ENCODE peak calls at places on chromosome 13, in four cellular contexts. G is stomach, N is heart left ventricle, V is Peyer's patch. K is an unnamed sample.

GRCh38 chr13:114257014-114257413 is 22.3 kb downstream of the CDC16 start:
- DNase-seq in V (no peak), N (no peak), G (no peak), K (no peak)

GRCh38 chr13:32031815-32032345 is 306 bp downstream of the FRY start:
- DNase-seq in V (no peak), G (no peak), N (no peak), K (no peak)

GRCh38 chr13:109140777-109141354 is 511.5 kb downstream of the MYO16 start:
- DNase-seq in V (no peak), G (no peak), N (no peak), K (no peak)

GRCh38 chr13:111658150-111659100 is 338.0 kb downstream of the TEX29 start:
- DNase-seq in G (no peak), V (no peak), N (no peak), K (no peak)

GRCh38 chr13:88622362-88622973 is 951.3 kb downstream of the SLITRK5 start:
- DNase-seq in N (no peak), V (no peak), G (no peak), K (no peak)

GRCh38 chr13:73722120-73722519 is 412.1 kb downstream of the KLF12 start:
- DNase-seq in N (no peak), G (no peak), V (no peak), K (no peak)

GRCh38 chr13:69809152-69809551 is 298.5 kb upstream of the ATXN8OS start:
- DNase-seq in V (no peak), G (no peak), N (no peak), K (no peak)

GRCh38 chr13:84684048-84684662 is 801.9 kb upstream of the SLITRK1 start:
- DNase-seq in G (peak), V (no peak), N (peak), K (no peak)

GRCh38 chr13:77820431-77821149 is 98.0 kb downstream of the EDNRB start:
- DNase-seq in V (no peak), G (no peak), N (no peak), K (no peak)

GRCh38 chr13:113211774-113212173 is 2.4 kb downstream of the CUL4A start:
- DNase-seq in N (no peak), V (no peak), G (no peak), K (no peak)

GRCh38 chr13:57633141-57633949 is 1.8 kb downstream of the PCDH17 start:
- DNase-seq in G (peak), N (peak), V (no peak), K (peak)

GRCh38 chr13:113410472-113411201 is 42.7 kb downstream of the ADPRHL1 start:
- DNase-seq in N (peak), V (no peak), G (no peak), K (no peak)

GRCh38 chr13:46386426-46386995 is 541 bp downstream of the RUBCNL start:
- DNase-seq in N (no peak), G (no peak), V (no peak), K (peak)

GRCh38 chr13:90447735-90448103 is 899.8 kb upstream of the MIR17HG start:
- DNase-seq in V (no peak), G (no peak), N (no peak), K (no peak)

GRCh38 chr13:111906816-111907215 is 160.1 kb upstream of the SOX1 start:
- DNase-seq in G (no peak), V (no peak), N (no peak), K (peak)

GRCh38 chr13:24648271-24648670 is 31.9 kb upstream of the ATP12A start:
- DNase-seq in V (no peak), G (no peak), N (no peak), K (no peak)

GRCh38 chr13:63139277-63139676 is 1723.6 kb upstream of the PCDH20 start:
- DNase-seq in G (no peak), V (no peak), N (no peak), K (no peak)

GRCh38 chr13:40389081-40389641 is 277.3 kb downstream of the FOXO1 start:
- DNase-seq in N (no peak), G (no peak), V (peak), K (no peak)

GRCh38 chr13:113742000-113742441 is 17.0 kb upstream of the TMEM255B start:
- DNase-seq in V (no peak), N (no peak), G (peak), K (no peak)

GRCh38 chr13:46951516-46951915 is 54.7 kb upstream of the HTR2A start:
- DNase-seq in G (no peak), N (no peak), V (no peak), K (no peak)

GRCh38 chr13:97742084-97742483 is 211.4 kb upstream of the IPO5 start:
- DNase-seq in G (no peak), V (no peak), N (no peak), K (no peak)

GRCh38 chr13:105414639-105415038 is 1120.8 kb downstream of the EFNB2 start:
- DNase-seq in V (no peak), N (no peak), G (no peak), K (no peak)

GRCh38 chr13:48562296-48563066 is 29.6 kb upstream of the RCBTB2 start:
- DNase-seq in V (peak), G (no peak), N (no peak), K (peak)

GRCh38 chr13:30569901-30570576 is 47.7 kb upstream of the USPL1 start:
- DNase-seq in G (peak), V (no peak), N (peak), K (no peak)

GRCh38 chr13:75372517-75372916 is 109.5 kb downstream of the TBC1D4 start:
- DNase-seq in G (no peak), N (peak), V (no peak), K (no peak)

GRCh38 chr13:24272452-24273161 is 36.8 kb upstream of the C1QTNF9 start:
- DNase-seq in V (no peak), N (no peak), G (no peak), K (peak)

GRCh38 chr13:95676775-95677563 is at the start of gene DNAJC3:
- DNase-seq in N (peak), V (peak), G (peak), K (peak)
- H3K4me3 ChIP-seq in N (peak), V (peak), G (peak), K (peak)

GRCh38 chr13:35468195-35468594 is 8.3 kb downstream of the MAB21L1 start:
- DNase-seq in G (no peak), N (no peak), V (no peak), K (no peak)

GRCh38 chr13:35469781-35470380 is 6.6 kb downstream of the MAB21L1 start:
- DNase-seq in G (no peak), V (no peak), N (no peak), K (no peak)

GRCh38 chr13:35471466-35472307 is 4.8 kb downstream of the MAB21L1 start:
- DNase-seq in G (no peak), N (no peak), V (no peak), K (no peak)

GRCh38 chr13:35472308-35473008 is 4.0 kb downstream of the MAB21L1 start:
- DNase-seq in V (no peak), G (no peak), N (no peak), K (no peak)

DNA sequence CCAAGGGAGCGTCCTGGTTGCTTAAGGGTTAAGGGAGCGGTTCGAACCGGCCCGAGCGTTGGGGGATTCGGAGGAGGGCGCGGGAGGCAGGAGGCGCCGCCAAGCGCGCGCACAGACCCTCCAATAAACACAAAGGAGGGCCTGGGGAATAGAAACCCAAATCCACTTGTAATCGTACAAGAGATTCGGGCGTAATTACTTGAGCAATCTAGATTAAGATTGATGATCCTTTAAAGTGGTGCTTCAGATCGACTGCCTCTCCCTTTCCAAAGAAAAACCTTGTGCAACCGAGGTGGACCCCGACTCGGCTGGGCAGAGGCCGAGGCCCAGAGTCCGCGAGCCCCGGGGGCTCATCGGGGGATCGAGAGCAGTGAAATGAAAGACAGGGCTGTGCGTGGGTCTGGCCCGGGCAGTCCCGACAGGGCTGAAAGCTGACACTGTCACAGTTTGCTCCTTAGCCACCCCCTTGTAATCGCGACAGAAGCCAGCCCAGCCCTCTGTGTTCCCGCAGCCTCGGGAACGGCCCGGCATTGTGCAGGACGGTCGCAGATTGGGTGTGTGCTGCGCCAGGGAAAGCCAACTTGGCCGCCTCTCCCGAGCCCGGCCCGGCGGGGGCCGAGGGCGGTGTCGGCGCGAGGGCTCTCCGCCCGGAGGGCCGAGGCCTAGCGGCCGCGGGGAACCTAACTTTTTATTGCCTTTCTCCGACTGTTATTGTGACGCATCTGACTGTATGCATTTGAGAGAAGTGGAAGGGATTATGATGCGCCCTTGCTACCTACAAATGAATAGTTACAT is 5.6 kb downstream of the MAB21L1 start:
- DNase-seq in N (peak), V (no peak), G (no peak), K (no peak)
- H3K27ac ChIP-seq in N (peak), V (no peak), G (peak), K (no peak)

GRCh38 chr13:27423333-27423732 is 1.1 kb upstream of the GTF3A start:
- DNase-seq in G (no peak), N (no peak), V (no peak), K (no peak)

GRCh38 chr13:27427663-27428062 is 3.2 kb downstream of the GTF3A start:
- DNase-seq in N (no peak), V (no peak), G (no peak), K (peak)

GRCh38 chr13:27425918-27426630 is 1.7 kb downstream of the GTF3A start:
- DNase-seq in V (peak), N (peak), G (peak), K (no peak)

GRCh38 chr13:27425151-27425917 is 915 bp downstream of the GTF3A start:
- DNase-seq in N (no peak), V (no peak), G (no peak), K (no peak)

DNA sequence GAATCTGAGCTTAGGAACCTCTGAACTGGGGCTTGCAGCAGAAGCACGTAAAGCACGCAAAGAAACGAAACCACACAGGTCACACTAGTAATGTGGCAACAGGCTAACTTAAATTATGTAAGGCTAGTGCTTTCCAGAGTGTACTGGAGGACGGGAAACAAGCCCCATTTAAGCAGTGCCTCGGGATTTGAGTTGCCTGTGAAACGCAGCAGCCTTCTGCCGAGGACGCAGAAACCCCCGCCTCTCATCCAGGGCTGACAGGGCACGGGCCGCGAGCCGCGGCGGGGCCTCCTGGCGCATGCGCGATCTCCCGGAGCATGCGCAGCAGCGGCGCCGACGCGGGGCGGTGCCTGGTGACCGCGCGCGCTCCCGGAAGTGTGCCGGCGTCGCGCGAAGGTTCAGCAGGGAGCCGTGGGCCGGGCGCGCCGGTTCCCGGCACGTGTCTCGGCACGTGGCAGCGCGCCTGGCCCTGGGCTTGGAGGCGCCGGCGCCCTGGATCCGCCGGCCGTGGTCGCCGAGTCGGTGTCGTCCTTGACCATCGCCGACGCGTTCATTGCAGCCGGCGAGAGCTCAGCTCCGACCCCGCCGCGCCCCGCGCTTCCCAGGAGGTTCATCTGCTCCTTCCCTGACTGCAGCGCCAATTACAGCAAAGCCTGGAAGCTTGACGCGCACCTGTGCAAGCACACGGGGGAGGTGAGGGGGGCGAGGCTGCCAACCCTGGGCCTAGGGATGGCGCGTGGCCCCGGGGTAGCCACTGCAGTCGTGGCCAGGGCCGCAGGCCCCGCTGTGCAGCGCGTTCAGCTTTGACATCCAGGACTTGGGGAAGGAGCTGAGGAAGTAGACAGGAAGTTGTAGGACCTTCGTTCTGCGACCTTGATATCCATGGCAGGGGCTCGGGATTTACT is at the start of gene GTF3A:
- DNase-seq in G (peak), V (peak), N (peak), K (peak)
- TF ChIP-seq POLR2A in G (no peak), V (peak), N (no peak), K (peak)

DNA sequence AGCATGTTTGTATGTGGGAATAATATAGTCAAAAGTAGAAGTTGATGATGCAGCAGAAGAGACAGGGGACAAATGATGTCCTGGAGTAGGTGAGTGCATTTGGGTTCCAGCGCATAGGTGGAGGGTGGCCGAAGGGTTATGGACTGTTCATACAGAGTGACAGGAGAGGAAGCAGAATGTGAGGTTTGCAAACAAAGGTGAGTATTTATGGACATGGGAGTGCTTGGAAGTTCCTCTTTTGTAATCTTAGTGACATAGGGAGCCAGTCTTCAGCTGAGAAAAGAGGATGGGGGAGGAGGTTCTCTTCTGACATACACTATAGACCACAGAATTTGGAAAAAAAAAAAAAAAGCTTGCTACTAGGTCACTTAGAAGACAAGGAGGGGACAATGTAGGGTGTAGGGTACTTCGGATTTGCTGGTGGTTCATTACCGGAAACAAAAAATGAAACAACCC is 331.6 kb downstream of the DLEU7 start:
- DNase-seq in G (no peak), V (no peak), N (no peak), K (no peak)
- H3K4me3 ChIP-seq in G (peak), V (peak), N (no peak), K (peak)

GRCh38 chr13:27428160-27428559 is 3.7 kb downstream of the GTF3A start:
- DNase-seq in N (no peak), G (no peak), V (no peak), K (no peak)
- H3K27ac ChIP-seq in N (no peak), G (no peak), V (no peak), K (peak)

DNA sequence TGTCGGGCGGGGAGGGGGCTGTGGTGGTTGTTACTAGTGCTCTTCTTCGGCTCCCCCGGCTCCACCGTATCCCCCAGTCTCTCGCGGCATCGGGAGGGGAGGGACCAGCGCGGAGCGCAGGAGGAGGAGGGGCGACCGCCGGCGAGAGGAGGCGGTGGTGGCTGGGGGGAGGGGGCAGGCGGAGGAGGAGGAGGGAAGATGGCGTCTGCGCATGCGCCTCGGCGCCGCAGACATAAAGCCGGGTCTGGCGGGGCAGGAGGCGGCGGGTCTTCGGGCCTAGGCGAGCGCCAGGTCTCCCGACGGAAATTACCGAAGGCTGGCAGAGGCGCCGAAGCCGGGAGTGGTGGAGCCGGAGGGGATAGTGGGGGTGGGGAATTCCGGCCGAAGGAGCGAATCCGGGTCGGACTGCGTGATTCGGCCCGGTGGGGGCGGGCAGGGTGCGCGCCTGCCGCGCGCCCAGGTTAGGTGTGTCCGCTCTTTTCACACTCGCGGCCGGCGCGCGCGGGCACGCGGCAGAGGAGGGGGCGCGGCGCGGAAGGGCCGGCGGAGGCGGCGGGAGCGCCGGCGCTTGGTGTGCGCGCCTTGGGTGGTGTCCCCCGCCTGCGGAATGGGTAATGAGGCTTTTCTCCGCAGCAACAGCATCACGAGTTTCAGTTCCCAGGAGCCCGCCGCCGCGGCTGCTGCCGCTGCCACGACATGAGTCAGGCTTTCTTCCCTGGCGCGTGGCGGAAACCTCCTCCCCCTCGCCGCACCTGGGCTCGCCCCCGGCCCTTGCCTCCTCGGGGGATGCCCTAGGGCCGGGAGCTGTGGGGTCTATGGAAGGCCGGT is 1.3 kb upstream of the TSC22D1 start:
- DNase-seq in G (peak), N (peak), V (peak), K (peak)
- TF ChIP-seq POLR2A in G (no peak), N (no peak), V (peak), K (no peak)

DNA sequence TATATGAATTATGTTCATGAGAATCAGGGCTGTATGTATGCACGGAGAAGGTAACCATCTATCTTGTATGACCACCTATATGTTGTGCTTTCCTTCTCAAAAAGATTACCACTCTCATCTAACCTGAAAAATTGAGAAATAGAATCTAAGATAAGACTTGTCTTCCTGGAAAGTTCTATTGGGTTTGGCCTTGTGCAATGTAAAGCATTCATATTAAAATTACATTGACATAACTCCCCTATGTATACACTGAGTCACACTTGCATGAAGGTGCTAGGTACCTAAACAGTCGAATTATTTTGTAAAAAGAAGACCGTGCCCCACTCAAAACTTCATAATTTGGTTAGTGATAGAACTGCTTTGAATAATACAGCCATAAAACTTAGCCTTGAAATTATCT is 54.5 kb upstream of the RFXAP start:
- DNase-seq in V (no peak), N (no peak), G (no peak), K (no peak)
- H3K4me3 ChIP-seq in V (no peak), N (no peak), G (no peak), K (no peak)

GRCh38 chr13:110317093-110317492 is 10.0 kb downstream of the COL4A2 start:
- DNase-seq in N (no peak), G (no peak), V (no peak), K (no peak)
- H3K27ac ChIP-seq in N (no peak), G (no peak), V (no peak), K (no peak)

GRCh38 chr13:52454459-52454824 is 836 bp upstream of the CKAP2 start:
- DNase-seq in N (no peak), V (peak), G (no peak), K (peak)
- TF ChIP-seq POLR2A in N (no peak), V (no peak), G (no peak), K (no peak)

K was measured in upper lobe of left lung.